ENCODE peak calls at places on chromosomes 4 and X, in eight cellular contexts. D, W, K, S, P, T, O and F are unnamed samples.

GRCh38 chr4:57094482-57095223 is 15.5 kb downstream of the IGFBP7 start:
- DNase-seq in D (no peak), W (peak), K (no peak), S (no peak), P (no peak), T (peak), O (no peak), F (peak)

GRCh38 chr4:181761130-181761529 is 482.1 kb upstream of the TENM3 start:
- DNase-seq in D (no peak), W (peak), K (no peak), S (no peak), P (no peak), T (no peak), O (no peak), F (no peak)

GRCh38 chr4:177441061-177441802 is 1.0 kb downstream of the AGA start:
- DNase-seq in D (no peak), W (peak), K (no peak), S (no peak), P (no peak), T (no peak), O (no peak), F (peak)

GRCh38 chr4:101177146-101177545 is 170.2 kb downstream of the PPP3CA start:
- DNase-seq in D (no peak), W (peak), K (no peak), S (no peak), P (no peak), T (no peak), O (no peak), F (no peak)

GRCh38 chr4:113052379-113052951 is 3.0 kb downstream of the ANK2 start:
- DNase-seq in D (no peak), W (peak), K (no peak), S (peak), P (no peak), T (peak), O (peak), F (peak)

GRCh38 chrX:45517090-45517973 is 316.7 kb upstream of the DIPK2B start:
- DNase-seq in D (no peak), W (peak), K (peak), S (no peak), P (no peak), T (peak), O (no peak), F (peak)

GRCh38 chr4:186700746-186701145 is 22.9 kb downstream of the FAT1 start:
- DNase-seq in D (peak), W (peak), K (no peak), S (no peak), P (peak), T (peak), O (no peak), F (peak)

GRCh38 chr4:130110189-130110588 is 1014.2 kb downstream of the C4orf33 start:
- DNase-seq in D (no peak), W (no peak), K (no peak), S (no peak), P (no peak), T (no peak), O (no peak), F (no peak)

GRCh38 chr4:3766791-3767561 is 791 bp downstream of the ADRA2C start:
- DNase-seq in D (no peak), W (no peak), K (no peak), S (no peak), P (no peak), T (no peak), O (no peak), F (no peak)

GRCh38 chr4:40927108-40927507 is 177.4 kb downstream of the NSUN7 start:
- DNase-seq in D (no peak), W (no peak), K (no peak), S (no peak), P (no peak), T (no peak), O (no peak), F (no peak)

GRCh38 chrX:110286126-110286525 is 31.8 kb downstream of the AMMECR1 start:
- DNase-seq in D (no peak), W (peak), K (peak), S (no peak), P (no peak), T (peak), O (peak), F (peak)

GRCh38 chr4:95264843-95265242 is 283.9 kb downstream of the UNC5C start:
- DNase-seq in D (no peak), W (no peak), K (no peak), S (no peak), P (no peak), T (no peak), O (no peak), F (no peak)

GRCh38 chr4:122224348-122224747 is 72.2 kb downstream of the BLTP1 start:
- DNase-seq in D (no peak), W (peak), K (no peak), S (no peak), P (no peak), T (peak), O (no peak), F (peak)

GRCh38 chrX:24479924-24480722 is 15.0 kb downstream of the PDK3 start:
- DNase-seq in D (peak), W (no peak), K (peak), S (no peak), P (no peak), T (peak), O (no peak), F (no peak)

GRCh38 chr4:183322326-183322725 is at the start of gene CLDN24:
- DNase-seq in D (no peak), W (no peak), K (no peak), S (no peak), P (no peak), T (no peak), O (no peak), F (no peak)

GRCh38 chrX:23694606-23695005 is 27.3 kb downstream of the PRDX4 start:
- DNase-seq in D (no peak), W (peak), K (peak), S (peak), P (peak), T (peak), O (no peak), F (peak)

GRCh38 chrX:7787714-7788113 is 55.3 kb upstream of the VCX start:
- DNase-seq in D (no peak), W (no peak), K (no peak), S (no peak), P (no peak), T (no peak), O (no peak), F (no peak)

GRCh38 chr4:23631255-23631950 is 258.4 kb downstream of the PPARGC1A start:
- DNase-seq in D (no peak), W (no peak), K (no peak), S (no peak), P (no peak), T (no peak), O (no peak), F (no peak)

GRCh38 chr4:68498413-68499007 is 51.2 kb downstream of the TMPRSS11E start:
- DNase-seq in D (peak), W (peak), K (no peak), S (peak), P (peak), T (peak), O (peak), F (peak)

GRCh38 chrX:54427837-54428424 is 12.3 kb upstream of the TSR2 start:
- DNase-seq in D (no peak), W (no peak), K (no peak), S (no peak), P (no peak), T (no peak), O (no peak), F (no peak)

GRCh38 chrX:56766554-56767412 is 37.7 kb downstream of the NBDY start:
- DNase-seq in D (peak), W (peak), K (no peak), S (no peak), P (no peak), T (no peak), O (no peak), F (peak)
- TF ChIP-seq CTCF in D (no peak), W (peak), K (no peak), S (no peak), P (no peak), T (no peak), O (peak), F (peak)

GRCh38 chr4:76987685-76988084 is 38.1 kb downstream of the SEPTIN11 start:
- DNase-seq in D (no peak), W (no peak), K (no peak), S (no peak), P (no peak), T (no peak), O (no peak), F (no peak)
- H3K4me3 ChIP-seq in D (no peak), W (peak), K (no peak), S (no peak), P (no peak), T (no peak), O (peak), F (peak)

GRCh38 chr4:153535735-153536494 is 69.8 kb downstream of the TMEM131L start:
- DNase-seq in D (no peak), W (no peak), K (no peak), S (no peak), P (no peak), T (no peak), O (no peak), F (peak)
- TF ChIP-seq CTCF in D (no peak), W (no peak), K (no peak), S (no peak), P (no peak), T (no peak), O (no peak), F (peak)

GRCh38 chrX:22526339-22526738 is 253.6 kb downstream of the CBLL2 start:
- DNase-seq in D (no peak), W (peak), K (peak), S (no peak), P (no peak), T (peak), O (no peak), F (peak)
- H3K4me3 ChIP-seq in D (no peak), W (no peak), K (no peak), S (no peak), P (no peak), T (no peak), O (no peak), F (no peak)

DNA sequence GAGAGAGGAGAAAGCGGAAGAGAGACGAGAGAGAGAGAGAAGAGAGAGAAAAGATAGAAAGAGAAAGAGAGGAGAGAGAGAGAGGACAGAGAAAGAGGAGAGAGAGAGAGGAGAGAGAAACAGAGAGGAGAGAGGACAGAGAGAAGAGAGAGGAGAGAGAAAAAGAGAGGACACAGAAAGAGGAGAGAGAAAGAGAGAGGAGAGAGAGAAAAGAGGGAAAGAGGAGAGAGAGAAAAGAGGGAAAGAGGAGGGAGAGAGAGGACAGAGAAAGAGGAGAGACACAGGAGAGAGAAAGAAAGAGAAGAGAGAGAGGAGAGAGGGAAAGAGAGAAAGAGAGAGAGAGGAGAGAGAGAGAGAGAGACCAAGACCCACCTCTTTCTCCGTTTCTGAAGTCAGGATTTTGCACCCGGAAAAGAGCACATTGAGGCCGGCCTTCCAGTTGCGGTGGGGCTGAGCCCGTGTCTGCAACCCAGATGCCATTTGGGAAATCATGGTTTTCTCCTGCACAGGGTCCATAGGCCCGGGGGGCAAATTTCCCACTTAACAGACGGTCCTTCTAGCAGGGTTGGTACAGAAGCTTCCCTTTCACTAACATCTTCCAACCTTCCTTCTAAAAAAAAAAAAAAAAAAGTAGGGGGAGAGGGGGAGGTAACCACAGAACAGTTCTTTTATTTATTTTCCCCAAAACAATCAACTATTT is 60.9 kb downstream of the CRLF2 start:
- DNase-seq in D (no peak), W (no peak), K (no peak), S (no peak), P (no peak), T (no peak), O (no peak), F (no peak)
- TF ChIP-seq CTCF in D (no peak), W (no peak), K (no peak), S (no peak), P (no peak), T (no peak), O (no peak), F (no peak)

GRCh38 chr4:8132400-8132799 is 26.2 kb downstream of the ABLIM2 start:
- DNase-seq in D (no peak), W (no peak), K (no peak), S (no peak), P (no peak), T (no peak), O (no peak), F (no peak)

GRCh38 chr4:8131210-8131609 is 27.4 kb downstream of the ABLIM2 start:
- DNase-seq in D (no peak), W (no peak), K (no peak), S (no peak), P (no peak), T (no peak), O (no peak), F (no peak)

GRCh38 chr4:8131826-8132225 is 26.8 kb downstream of the ABLIM2 start:
- DNase-seq in D (no peak), W (no peak), K (no peak), S (no peak), P (no peak), T (no peak), O (no peak), F (no peak)

GRCh38 chr4:8133897-8134542 is 24.6 kb downstream of the ABLIM2 start:
- DNase-seq in D (no peak), W (no peak), K (no peak), S (no peak), P (no peak), T (no peak), O (no peak), F (no peak)

DNA sequence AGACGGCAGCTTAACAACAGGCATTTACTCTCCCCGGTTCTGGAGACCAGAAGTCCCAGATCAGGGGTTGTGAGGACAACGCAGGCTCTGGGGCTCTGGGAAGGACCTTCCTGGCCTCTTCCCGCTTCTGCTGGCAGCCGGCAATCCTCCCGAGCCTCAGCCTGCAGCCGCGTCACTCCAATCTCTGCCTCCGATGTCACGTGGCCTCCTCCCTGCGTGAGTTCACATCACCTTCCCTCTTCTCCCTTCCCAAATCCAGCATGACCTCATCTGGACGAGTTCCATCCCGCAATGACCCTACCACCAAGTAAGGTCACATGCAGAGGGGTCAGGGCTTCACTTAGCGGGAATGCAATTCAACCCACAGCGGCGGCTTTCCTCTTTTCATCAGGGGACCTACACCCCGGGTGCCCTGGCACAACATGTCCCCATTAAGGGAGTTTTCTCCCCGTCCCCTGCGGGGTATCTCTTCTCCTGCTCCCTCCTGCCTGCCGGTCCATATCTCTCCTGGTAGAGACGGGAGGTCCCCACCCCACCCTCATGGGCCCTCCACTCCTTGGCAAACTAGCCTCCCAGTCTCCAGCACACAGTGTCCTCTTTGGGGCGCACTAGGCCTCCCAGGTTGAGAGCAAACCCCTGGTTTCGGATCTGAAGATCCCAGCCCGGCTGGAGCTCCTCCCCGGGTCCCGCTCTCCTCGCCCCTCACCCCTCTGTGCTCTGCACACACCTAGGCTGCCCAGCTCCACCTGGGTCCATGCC is 25.5 kb downstream of the ABLIM2 start:
- DNase-seq in D (no peak), W (no peak), K (no peak), S (no peak), P (no peak), T (no peak), O (no peak), F (no peak)
- H3K4me3 ChIP-seq in D (no peak), W (no peak), K (no peak), S (no peak), P (no peak), T (no peak), O (no peak), F (no peak)

DNA sequence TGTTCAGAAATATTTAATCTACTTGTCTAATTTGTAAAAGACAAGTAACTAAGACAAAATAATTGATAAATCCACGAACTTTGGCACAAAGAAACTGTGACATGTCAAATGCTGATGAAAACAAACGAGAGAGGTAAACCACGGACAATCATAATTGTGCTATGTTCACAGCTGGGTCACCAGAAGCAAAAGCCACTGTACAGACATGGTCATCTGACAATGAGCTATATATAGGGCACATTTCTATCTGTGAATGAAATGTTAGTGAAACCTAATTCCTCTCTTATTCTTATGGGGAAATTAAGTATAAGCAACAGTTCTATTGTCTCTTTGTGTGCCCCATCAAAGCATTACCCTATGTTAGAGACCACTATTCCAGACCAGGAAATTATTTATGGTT is 444.0 kb upstream of the TRAM1L1 start:
- DNase-seq in D (no peak), W (no peak), K (no peak), S (no peak), P (no peak), T (no peak), O (no peak), F (no peak)
- TF ChIP-seq CTCF in D (no peak), W (no peak), K (no peak), S (no peak), P (no peak), T (no peak), O (no peak), F (no peak)

DNA sequence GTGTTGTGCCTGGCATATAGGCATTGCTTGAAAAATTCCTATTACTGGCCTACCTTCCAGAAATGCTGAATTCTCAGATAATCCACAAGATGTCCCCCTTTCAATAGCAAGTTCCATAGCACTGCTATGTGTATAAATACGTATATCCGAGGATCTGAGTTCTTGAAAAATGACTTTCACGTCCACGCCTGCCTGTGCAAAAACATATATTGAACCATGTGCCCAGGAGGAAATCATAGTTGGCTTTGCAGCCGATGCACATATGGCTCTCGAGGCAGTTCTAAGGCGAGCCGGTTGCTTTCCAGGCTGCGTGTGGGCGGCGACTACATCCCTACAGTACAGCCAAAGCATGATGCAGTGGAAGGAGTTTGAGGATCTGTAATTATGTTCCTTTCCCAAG is 55.4 kb upstream of the ESX1 start:
- DNase-seq in D (no peak), W (peak), K (peak), S (no peak), P (no peak), T (peak), O (no peak), F (peak)
- H3K4me3 ChIP-seq in D (no peak), W (peak), K (no peak), S (no peak), P (no peak), T (peak), O (peak), F (peak)

GRCh38 chr4:108637856-108638255 is 12.5 kb upstream of the OSTC start:
- DNase-seq in D (no peak), W (peak), K (no peak), S (no peak), P (no peak), T (no peak), O (no peak), F (peak)
- TF ChIP-seq CTCF in D (no peak), W (peak), K (no peak), S (no peak), P (no peak), T (peak), O (peak), F (peak)

GRCh38 chr4:38510201-38510600 is 153.8 kb upstream of the KLF3 start:
- DNase-seq in D (no peak), W (no peak), K (no peak), S (no peak), P (no peak), T (no peak), O (no peak), F (no peak)
- H3K4me3 ChIP-seq in D (no peak), W (no peak), K (no peak), S (no peak), P (no peak), T (no peak), O (no peak), F (no peak)